ENCODE peak calls at places on chromosomes 1 and 21, in eight cellular contexts. E, O, T, F, Q, W, I and Y are unnamed samples.

GRCh38 chr1:204723131-204723787 is 37.7 kb upstream of the LRRN2 start:
- DNase-seq in E (no peak), O (no peak), T (no peak), F (no peak), Q (no peak), W (no peak), I (no peak), Y (peak; percentile 57)

GRCh38 chr1:224502459-224503160 is 68.0 kb upstream of the WDR26 start:
- DNase-seq in E (peak; percentile 53), O (no peak), T (peak; percentile 71), F (no peak), Q (no peak), W (no peak), I (peak; percentile 56), Y (peak; percentile 72)

GRCh38 chr1:43382027-43382771 is 7.4 kb downstream of the MED8 start:
- DNase-seq in E (no peak), O (no peak), T (no peak), F (no peak), Q (no peak), W (no peak), I (no peak), Y (no peak)

GRCh38 chr1:160768295-160768657 is 27.7 kb upstream of the LY9 start:
- DNase-seq in E (peak; percentile 69), O (peak; percentile 42), T (peak; percentile 72), F (no peak), Q (peak; percentile 29), W (peak; percentile 91), I (peak; percentile 58), Y (no peak)

GRCh38 chr1:226064816-226065248 is 2.3 kb downstream of the H3-3A start:
- DNase-seq in E (peak; percentile 70), O (no peak), T (peak; percentile 58), F (no peak), Q (peak; percentile 56), W (no peak), I (peak; percentile 52), Y (no peak)

GRCh38 chr1:108715932-108716331 is 3.2 kb downstream of the FNDC7 start:
- DNase-seq in E (no peak), O (no peak), T (no peak), F (no peak), Q (no peak), W (no peak), I (no peak), Y (no peak)

GRCh38 chr1:115813735-115814134 is 27.2 kb downstream of the NHLH2 start:
- DNase-seq in E (no peak), O (no peak), T (no peak), F (no peak), Q (no peak), W (no peak), I (no peak), Y (no peak)

GRCh38 chr1:40036574-40036973 is 4.0 kb upstream of the CAP1 start:
- DNase-seq in E (no peak), O (no peak), T (peak; percentile 53), F (no peak), Q (no peak), W (no peak), I (peak; percentile 44), Y (peak; percentile 91)

GRCh38 chr1:56446531-56447098 is 132.7 kb downstream of the PLPP3 start:
- DNase-seq in E (no peak), O (no peak), T (peak; percentile 24), F (no peak), Q (no peak), W (no peak), I (no peak), Y (peak; percentile 82)

GRCh38 chr1:19081218-19081893 is 124.9 kb upstream of the IFFO2 start:
- DNase-seq in E (no peak), O (no peak), T (peak; percentile 50), F (no peak), Q (no peak), W (no peak), I (no peak), Y (no peak)

GRCh38 chr1:109133815-109134214 is 19.9 kb downstream of the ELAPOR1 start:
- DNase-seq in E (no peak), O (no peak), T (no peak), F (no peak), Q (no peak), W (peak; percentile 90), I (peak; percentile 58), Y (no peak)

GRCh38 chr1:210700511-210700910 is 371.8 kb downstream of the HHAT start:
- DNase-seq in E (no peak), O (no peak), T (no peak), F (no peak), Q (no peak), W (no peak), I (no peak), Y (no peak)

GRCh38 chr21:46038341-46038829 is 56.8 kb downstream of the COL6A1 start:
- DNase-seq in E (no peak), O (no peak), T (no peak), F (no peak), Q (no peak), W (no peak), I (no peak), Y (no peak)

GRCh38 chr1:207404849-207405525 is 49.1 kb upstream of the CR2 start:
- DNase-seq in E (peak; percentile 78), O (peak; percentile 42), T (no peak), F (no peak), Q (peak; percentile 81), W (no peak), I (no peak), Y (no peak)

GRCh38 chr1:191707288-191707687 is 451.0 kb upstream of the RGS18 start:
- DNase-seq in E (no peak), O (no peak), T (no peak), F (no peak), Q (no peak), W (no peak), I (no peak), Y (no peak)

GRCh38 chr1:53508991-53509663 is 49.9 kb downstream of the DMRTB1 start:
- DNase-seq in E (no peak), O (no peak), T (no peak), F (no peak), Q (no peak), W (no peak), I (no peak), Y (no peak)

GRCh38 chr1:46519209-46519608 is 29.6 kb downstream of the DMBX1 start:
- DNase-seq in E (no peak), O (no peak), T (no peak), F (no peak), Q (no peak), W (peak; percentile 31), I (no peak), Y (no peak)

GRCh38 chr1:228989176-228989575 is 253.9 kb downstream of the RHOU start:
- DNase-seq in E (no peak), O (no peak), T (no peak), F (no peak), Q (no peak), W (no peak), I (no peak), Y (no peak)

GRCh38 chr1:3649342-3650247 is at the start of gene WRAP73:
- DNase-seq in E (peak; percentile 96), O (peak; percentile 58), T (peak; percentile 93), F (peak; percentile 74), Q (peak; percentile 87), W (peak; percentile 95), I (peak; percentile 93), Y (peak; percentile 93)

GRCh38 chr1:41025979-41026819 is 4.7 kb upstream of the SLFNL1 start:
- DNase-seq in E (no peak), O (no peak), T (no peak), F (no peak), Q (no peak), W (no peak), I (no peak), Y (no peak)

DNA sequence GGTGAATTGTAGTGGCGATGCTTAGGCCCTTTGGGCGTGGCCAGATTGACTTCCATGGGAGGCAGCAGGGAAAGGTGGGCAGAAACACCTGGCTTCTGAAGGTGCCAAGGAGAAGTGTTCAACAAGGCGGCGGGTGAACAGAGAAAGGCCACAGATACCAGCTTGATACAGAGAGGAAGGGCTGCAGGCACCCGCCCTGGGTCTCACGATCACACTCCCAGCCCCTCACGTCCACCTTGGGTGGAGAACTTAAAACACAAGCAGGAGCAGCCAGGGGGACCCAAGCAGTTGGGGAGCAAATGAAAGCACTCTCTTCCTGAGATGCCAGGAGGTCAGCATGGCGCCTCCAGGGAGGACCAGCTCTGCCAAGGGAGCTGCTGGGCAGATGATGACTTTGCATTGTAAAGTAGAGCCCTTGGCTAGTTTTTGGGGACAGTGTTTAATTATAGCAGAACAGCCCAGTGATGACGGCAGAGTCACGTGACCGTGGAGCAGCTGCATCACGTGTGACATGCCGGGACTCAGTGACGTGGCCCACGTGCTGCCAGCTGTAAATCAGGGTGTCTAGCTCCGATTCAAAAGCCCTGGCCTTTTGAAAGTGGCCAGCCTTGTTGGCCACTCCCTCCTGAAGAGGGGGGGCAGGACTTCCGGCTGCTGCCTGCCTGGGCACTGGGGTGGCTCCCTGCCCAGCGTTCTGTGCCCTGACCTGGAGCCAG is 19.0 kb downstream of the SLC37A1 start:
- DNase-seq in E (no peak), O (no peak), T (peak; percentile 61), F (no peak), Q (no peak), W (peak; percentile 86), I (peak; percentile 78), Y (peak; percentile 87)
- TF ChIP-seq POLR2AphosphoS5 in E (no peak), O (no peak), T (peak; percentile 23), F (no peak), Q (no peak), W (peak; percentile 81), I (peak; percentile 53), Y (no peak)

GRCh38 chr1:235129774-235130570 is 1.3 kb upstream of the TOMM20 start:
- DNase-seq in E (peak; percentile 72), O (no peak), T (no peak), F (no peak), Q (peak; percentile 71), W (no peak), I (no peak), Y (no peak)
- TF ChIP-seq POLR2AphosphoS5 in E (peak; percentile 8), O (peak; percentile 36), T (no peak), F (no peak), Q (peak; percentile 46), W (no peak), I (no peak), Y (no peak)

DNA sequence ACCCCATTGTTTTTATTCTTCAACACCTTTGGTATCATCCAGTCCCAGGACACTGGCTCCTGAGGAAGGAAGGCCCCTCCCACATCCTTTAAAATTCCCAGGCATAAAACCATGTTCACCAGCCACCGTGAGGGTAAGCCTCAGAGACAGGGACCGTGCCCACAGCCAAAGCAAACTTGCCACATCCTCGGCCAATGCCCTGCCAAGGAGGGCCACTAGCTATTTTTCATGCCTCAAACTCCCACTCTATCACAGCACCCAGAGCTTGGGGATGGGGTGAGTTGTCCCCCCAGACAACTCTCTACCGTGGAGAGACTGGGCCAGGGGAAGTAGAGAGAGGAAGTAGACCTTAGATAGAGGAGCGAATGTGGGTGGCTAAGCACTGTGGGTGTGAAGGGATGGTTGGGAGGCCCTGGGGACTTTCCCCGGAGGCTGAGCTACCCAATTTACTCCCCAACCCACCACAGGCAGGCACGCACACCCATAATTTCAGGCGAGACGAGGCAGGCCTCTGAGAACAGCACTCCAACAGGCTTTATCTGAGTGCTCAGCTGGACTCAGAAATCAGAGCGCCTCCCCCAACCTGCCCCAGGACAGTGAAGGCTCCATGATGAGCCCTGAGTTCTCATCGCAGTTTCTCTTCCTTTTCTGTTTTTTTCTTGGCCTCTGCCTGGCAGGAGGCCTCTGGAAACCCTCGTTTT is 15.9 kb upstream of the BTG2 start:
- DNase-seq in E (no peak), O (no peak), T (peak; percentile 77), F (no peak), Q (no peak), W (peak; percentile 95), I (peak; percentile 56), Y (peak; percentile 73)
- TF ChIP-seq POLR2AphosphoS5 in E (no peak), O (no peak), T (peak; percentile 53), F (no peak), Q (no peak), W (peak; percentile 20), I (no peak), Y (no peak)

GRCh38 chr21:37408464-37409193 is 42.1 kb downstream of the DYRK1A start:
- DNase-seq in E (no peak), O (no peak), T (no peak), F (no peak), Q (no peak), W (no peak), I (no peak), Y (no peak)
- TF ChIP-seq POLR2AphosphoS5 in E (no peak), O (no peak), T (no peak), F (no peak), Q (no peak), W (no peak), I (no peak), Y (no peak)